ENCODE peak calls at places on chromosome 15, in four cellular contexts. I, N, R and Z are unnamed samples.

GRCh38 chr15:40776537-40777141 is 6.9 kb downstream of the C15orf62 start:
- DNase-seq in I (no peak), N (no peak), R (peak; percentile 42), Z (peak; percentile 46)

GRCh38 chr15:88376574-88377174 is 90.5 kb downstream of the MRPL46 start:
- DNase-seq in I (no peak), N (no peak), R (peak; percentile 39), Z (peak; percentile 25)

GRCh38 chr15:77039817-77040216 is 31.1 kb downstream of the TSPAN3 start:
- DNase-seq in I (no peak), N (no peak), R (no peak), Z (no peak)

GRCh38 chr15:101436526-101436925 is 53.0 kb downstream of the PCSK6 start:
- DNase-seq in I (no peak), N (no peak), R (no peak), Z (no peak)

GRCh38 chr15:90044916-90045371 is 43.8 kb downstream of the ZNF710 start:
- DNase-seq in I (no peak), N (no peak), R (no peak), Z (no peak)

GRCh38 chr15:51706347-51706746 is 25.0 kb downstream of the SCG3 start:
- DNase-seq in I (no peak), N (no peak), R (no peak), Z (no peak)

GRCh38 chr15:100109486-100110035 is 232.2 kb downstream of the ADAMTS17 start:
- DNase-seq in I (no peak), N (no peak), R (no peak), Z (no peak)

GRCh38 chr15:48427960-48428547 is 96.8 kb downstream of the DUT start:
- DNase-seq in I (no peak), N (no peak), R (peak; percentile 26), Z (peak; percentile 90)

GRCh38 chr15:41018534-41018933 is 65.3 kb downstream of the CHAC1 start:
- DNase-seq in I (peak; percentile 2), N (no peak), R (peak; percentile 49), Z (no peak)

GRCh38 chr15:49741721-49742120 is 120.9 kb downstream of the DTWD1 start:
- DNase-seq in I (peak; percentile 10), N (peak; percentile 43), R (no peak), Z (no peak)

GRCh38 chr15:27358751-27359434 is 387.9 kb downstream of the GABRG3 start:
- DNase-seq in I (no peak), N (no peak), R (peak; percentile 1), Z (no peak)

GRCh38 chr15:38868326-38869114 is 303.9 kb upstream of the RASGRP1 start:
- DNase-seq in I (no peak), N (no peak), R (peak; percentile 90), Z (peak; percentile 92)

GRCh38 chr15:98823012-98823458 is 174.7 kb downstream of the IGF1R start:
- DNase-seq in I (peak; percentile 35), N (no peak), R (peak; percentile 64), Z (peak; percentile 73)

GRCh38 chr15:43292375-43293078 is 25.8 kb upstream of the TGM5 start:
- DNase-seq in I (no peak), N (no peak), R (peak; percentile 22), Z (peak; percentile 37)

GRCh38 chr15:88144921-88145320 is 111.6 kb downstream of the NTRK3 start:
- DNase-seq in I (no peak), N (no peak), R (no peak), Z (no peak)

GRCh38 chr15:59688383-59688887 is 685 bp downstream of the BNIP2 start:
- DNase-seq in I (peak; percentile 35), N (no peak), R (peak; percentile 88), Z (peak; percentile 56)

GRCh38 chr15:27101982-27102381 is 131.0 kb downstream of the GABRG3 start:
- DNase-seq in I (no peak), N (no peak), R (no peak), Z (no peak)

GRCh38 chr15:43106486-43106829 is 620 bp upstream of the UBR1 start:
- DNase-seq in I (no peak), N (no peak), R (no peak), Z (no peak)

GRCh38 chr15:86106306-86106705 is 26.6 kb downstream of the AGBL1 start:
- DNase-seq in I (no peak), N (no peak), R (no peak), Z (no peak)

GRCh38 chr15:29914441-29915053 is 92.3 kb upstream of the TJP1 start:
- DNase-seq in I (no peak), N (peak; percentile 99), R (no peak), Z (no peak)

GRCh38 chr15:74245342-74245931 is 9.3 kb downstream of the CCDC33 start:
- DNase-seq in I (peak; percentile 62), N (peak; percentile 95), R (no peak), Z (no peak)

GRCh38 chr15:60548101-60548500 is 69.2 kb upstream of the ICE2 start:
- DNase-seq in I (no peak), N (no peak), R (no peak), Z (no peak)

GRCh38 chr15:43762824-43763223 is 13.9 kb downstream of the ELL3 start:
- DNase-seq in I (no peak), N (no peak), R (no peak), Z (no peak)

GRCh38 chr15:99345832-99346462 is 94.7 kb downstream of the LRRC28 start:
- DNase-seq in I (no peak), N (no peak), R (no peak), Z (no peak)

GRCh38 chr15:48647963-48648362 is 2.5 kb upstream of the FBN1 start:
- DNase-seq in I (no peak), N (no peak), R (peak; percentile 64), Z (peak; percentile 70)

GRCh38 chr15:27223166-27223565 is 252.2 kb downstream of the GABRG3 start:
- DNase-seq in I (no peak), N (no peak), R (no peak), Z (no peak)

GRCh38 chr15:89472785-89473256 is 23.6 kb downstream of the RHCG start:
- DNase-seq in I (peak; percentile 3), N (no peak), R (peak; percentile 68), Z (peak; percentile 70)

GRCh38 chr15:63212050-63212973 is 22.9 kb downstream of the RAB8B start:
- DNase-seq in I (no peak), N (no peak), R (peak; percentile 83), Z (peak; percentile 58)

GRCh38 chr15:68888419-68888818 is 41.9 kb upstream of the SPESP1 start:
- DNase-seq in I (no peak), N (no peak), R (no peak), Z (no peak)

GRCh38 chr15:83380682-83381081 is 66.5 kb upstream of the SH3GL3 start:
- DNase-seq in I (no peak), N (peak; percentile 58), R (peak; percentile 45), Z (peak; percentile 43)

GRCh38 chr15:96333194-96334016 is 2.9 kb downstream of the NR2F2 start:
- DNase-seq in I (peak; percentile 9), N (no peak), R (peak; percentile 59), Z (no peak)

GRCh38 chr15:99565031-99565280 is 828 bp upstream of the MEF2A start:
- DNase-seq in I (no peak), N (no peak), R (no peak), Z (no peak)

GRCh38 chr15:51077565-51078153 is 17.0 kb downstream of the TNFAIP8L3 start:
- DNase-seq in I (no peak), N (no peak), R (peak; percentile 43), Z (peak; percentile 11)

GRCh38 chr15:75204340-75205063 is 2.8 kb downstream of the C15orf39 start:
- DNase-seq in I (peak; percentile 92), N (peak; percentile 67), R (peak; percentile 90), Z (peak; percentile 84)